ENCODE peak calls at places on chromosomes 13 and 19, in six cellular contexts. L, R, N, Z, K and A are unnamed samples.

GRCh38 chr13:110716235-110716505 is 2.7 kb downstream of the ING1 start:
- DNase-seq in L (peak; percentile 30), R (no peak), N (no peak), Z (peak; percentile 37), K (no peak), A (no peak)

GRCh38 chr19:12346896-12347295 is 13.5 kb upstream of the ZNF563 start:
- DNase-seq in L (no peak), R (no peak), N (no peak), Z (no peak), K (no peak), A (no peak)

GRCh38 chr13:33284916-33285315 is 639 bp downstream of the STARD13 start:
- DNase-seq in L (peak; percentile 39), R (no peak), N (no peak), Z (no peak), K (peak; percentile 49), A (no peak)

GRCh38 chr19:51071006-51071405 is 6.1 kb upstream of the KLK13 start:
- DNase-seq in L (no peak), R (no peak), N (no peak), Z (no peak), K (no peak), A (no peak)

GRCh38 chr13:37074703-37075102 is 15.2 kb upstream of the SUPT20H start:
- DNase-seq in L (peak; percentile 65), R (peak; percentile 14), N (no peak), Z (no peak), K (peak; percentile 37), A (no peak)

GRCh38 chr19:38035515-38036495 is 128.8 kb downstream of the SIPA1L3 start:
- DNase-seq in L (peak; percentile 38), R (no peak), N (peak; percentile 30), Z (peak; percentile 28), K (peak; percentile 70), A (no peak)

GRCh38 chr19:46608581-46609345 is 7.6 kb downstream of the CALM3 start:
- DNase-seq in L (no peak), R (no peak), N (no peak), Z (no peak), K (no peak), A (peak; percentile 11)

GRCh38 chr19:38511074-38511708 is 77.7 kb downstream of the RYR1 start:
- DNase-seq in L (no peak), R (no peak), N (no peak), Z (no peak), K (no peak), A (no peak)

GRCh38 chr13:79966502-79966901 is 374.4 kb downstream of the SPRY2 start:
- DNase-seq in L (no peak), R (no peak), N (no peak), Z (no peak), K (no peak), A (no peak)

GRCh38 chr13:21573920-21574712 is 29.9 kb downstream of the MICU2 start:
- DNase-seq in L (no peak), R (no peak), N (no peak), Z (no peak), K (no peak), A (no peak)

GRCh38 chr13:98228661-98229349 is 51.7 kb upstream of the RNF113B start:
- DNase-seq in L (no peak), R (no peak), N (no peak), Z (no peak), K (peak; percentile 51), A (no peak)

GRCh38 chr13:79710376-79710775 is 229.4 kb downstream of the NDFIP2 start:
- DNase-seq in L (peak; percentile 71), R (no peak), N (no peak), Z (no peak), K (peak; percentile 38), A (no peak)

GRCh38 chr19:55579766-55580621 is 654 bp downstream of the ZNF579 start:
- DNase-seq in L (peak; percentile 44), R (no peak), N (no peak), Z (peak; percentile 31), K (no peak), A (no peak)

GRCh38 chr13:111248822-111249221 is 71.6 kb upstream of the TEX29 start:
- DNase-seq in L (no peak), R (no peak), N (no peak), Z (no peak), K (no peak), A (no peak)

GRCh38 chr13:19185086-19185864 is 3.7 kb upstream of the TUBA3C start:
- DNase-seq in L (no peak), R (no peak), N (no peak), Z (no peak), K (no peak), A (no peak)

GRCh38 chr13:29284726-29285125 is 310.8 kb downstream of the SLC7A1 start:
- DNase-seq in L (no peak), R (no peak), N (no peak), Z (no peak), K (no peak), A (no peak)

GRCh38 chr19:34274827-34275625 is 20.7 kb downstream of the GARRE1 start:
- DNase-seq in L (peak; percentile 93), R (peak; percentile 41), N (no peak), Z (no peak), K (peak; percentile 97), A (no peak)
- H3K27ac ChIP-seq in L (no peak overlapping the region), R (no peak overlapping the region), N (no peak overlapping the region), Z (peak overlapping the region; percentile 32), K (peak overlapping the region; percentile 96), A (peak overlapping the region; percentile 65)

DNA sequence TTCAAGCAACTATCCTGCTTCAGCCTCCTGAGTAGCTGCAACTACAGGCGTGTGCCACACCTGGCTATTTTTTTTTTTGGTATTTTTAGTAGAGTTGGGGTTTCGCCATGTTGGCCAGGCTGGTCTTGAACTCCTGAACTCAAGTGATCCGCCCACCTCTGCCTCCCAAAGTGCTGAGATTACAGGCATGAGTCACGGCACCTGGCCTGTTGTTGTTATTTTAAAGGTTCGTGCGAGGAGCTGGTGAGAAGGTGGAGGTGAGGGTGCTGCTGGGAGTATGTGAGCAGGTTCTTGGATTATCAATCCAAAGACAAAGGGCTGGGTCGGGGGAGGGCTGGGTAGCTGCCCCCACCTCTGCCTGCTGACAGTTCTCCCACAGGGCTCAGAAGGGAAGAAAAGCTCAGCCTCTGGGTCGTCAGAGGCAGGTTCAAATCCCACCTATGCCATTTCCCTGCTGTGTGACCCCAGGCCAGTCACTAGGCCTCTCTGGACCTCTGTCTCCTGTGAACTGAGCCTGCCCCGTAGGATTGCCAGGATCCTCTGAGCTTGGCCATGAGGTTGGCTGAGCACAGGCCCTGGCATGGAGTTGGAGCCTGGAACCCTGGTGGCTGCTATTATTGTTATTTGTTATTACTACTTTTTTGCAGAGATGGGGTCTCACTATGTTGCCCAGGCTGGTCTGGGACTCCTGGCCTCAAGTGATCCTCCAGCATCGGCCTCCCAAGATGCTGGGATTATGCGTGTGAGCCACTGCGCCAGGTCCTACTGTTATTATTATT is 1.5 kb downstream of the CKM start:
- DNase-seq in L (no peak), R (no peak), N (no peak), Z (no peak), K (no peak), A (no peak)
- H3K27ac ChIP-seq in L (peak overlapping the region; percentile 99), R (no peak overlapping the region), N (no peak overlapping the region), Z (peak overlapping the region; percentile 99), K (no peak overlapping the region), A (peak overlapping the region; percentile 95)

GRCh38 chr13:64817721-64818120 is 2412.4 kb downstream of the PCDH9 start:
- DNase-seq in L (peak; percentile 3), R (no peak), N (no peak), Z (no peak), K (peak; percentile 24), A (no peak)

DNA sequence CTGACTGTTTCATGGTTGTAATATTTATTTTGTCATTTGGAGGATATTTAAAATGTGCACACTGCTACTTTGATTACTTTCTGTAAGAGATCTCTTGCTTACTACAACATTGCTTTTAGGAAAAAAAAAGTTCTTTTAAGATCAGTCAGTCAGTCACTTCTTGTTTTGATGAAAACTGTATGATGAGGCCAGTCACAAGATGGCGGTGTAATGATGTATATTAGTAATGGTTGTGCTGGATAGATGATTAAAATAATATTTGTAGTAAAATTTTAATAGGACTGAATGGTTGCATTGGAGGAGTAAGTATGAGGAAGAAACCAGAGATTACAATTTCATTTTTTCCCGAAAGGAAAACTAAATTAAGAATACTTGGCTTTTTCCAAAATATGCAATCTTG is 2411.1 kb downstream of the PCDH9 start:
- DNase-seq in L (peak; percentile 25), R (no peak), N (no peak), Z (no peak), K (no peak), A (no peak)
- H3K27ac ChIP-seq in L (no peak overlapping the region), R (no peak overlapping the region), N (no peak overlapping the region), Z (no peak overlapping the region), K (no peak overlapping the region), A (no peak overlapping the region)

GRCh38 chr19:10748195-10748923 is 30.5 kb downstream of the DNM2 start:
- DNase-seq in L (no peak), R (no peak), N (no peak), Z (no peak), K (no peak), A (no peak)

GRCh38 chr19:10747674-10748073 is 29.8 kb downstream of the DNM2 start:
- DNase-seq in L (no peak), R (no peak), N (no peak), Z (no peak), K (no peak), A (no peak)

GRCh38 chr19:10744848-10745293 is 27.0 kb downstream of the DNM2 start:
- DNase-seq in L (no peak), R (no peak), N (no peak), Z (no peak), K (no peak), A (no peak)

GRCh38 chr19:10748924-10749434 is 31.1 kb downstream of the DNM2 start:
- DNase-seq in L (peak; percentile 59), R (peak; percentile 75), N (no peak), Z (peak; percentile 60), K (peak; percentile 22), A (peak; percentile 49)

GRCh38 chr19:10747271-10747670 is 29.4 kb downstream of the DNM2 start:
- DNase-seq in L (no peak), R (peak; percentile 65), N (no peak), Z (no peak), K (no peak), A (no peak)
- H3K27ac ChIP-seq in L (peak overlapping the region; percentile 64), R (peak overlapping the region; percentile 86), N (no peak overlapping the region), Z (no peak overlapping the region), K (no peak overlapping the region), A (peak overlapping the region; percentile 94)

GRCh38 chr13:40940841-40941240 is 78.3 kb downstream of the ELF1 start:
- DNase-seq in L (peak; percentile 60), R (no peak), N (no peak), Z (no peak), K (no peak), A (no peak)
- H3K27ac ChIP-seq in L (no peak overlapping the region), R (no peak overlapping the region), N (no peak overlapping the region), Z (no peak overlapping the region), K (no peak overlapping the region), A (peak overlapping the region; percentile 51)